ENCODE peak calls at places on chromosome 6, in ten cellular contexts. I is fibroblast of the aortic adventitia, T is hepatocyte, E is lung, S is HL-60, B is PC-3, Y is brain microvascular endothelial cell, H is Panc1, D is omental fat pad, Z is HFF-Myc. R is an unnamed sample.

GRCh38 chr6:156175971-156176421 is 601.2 kb upstream of the ARID1B start:
- DNase-seq in S (no peak), Y (no peak), E (no peak), H (no peak), T (peak), D (no peak), Z (no peak), I (no peak), B (peak), R (no peak)

GRCh38 chr6:26327450-26328264 is 37.3 kb upstream of the BTN3A2 start:
- DNase-seq in D (no peak), I (peak), E (no peak), T (peak), B (peak), S (no peak), Z (no peak), Y (peak), H (no peak), R (no peak)

GRCh38 chr6:126367849-126368248 is 27.9 kb downstream of the CENPW start:
- DNase-seq in D (no peak), I (no peak), Z (no peak), E (no peak), S (no peak), Y (no peak), B (no peak), H (no peak), T (no peak), R (no peak)

GRCh38 chr6:34810936-34811632 is 19.2 kb downstream of the BLTP3A start:
- DNase-seq in I (no peak), H (peak), S (no peak), D (no peak), B (peak), E (no peak), T (peak), Z (no peak), Y (no peak), R (no peak)

GRCh38 chr6:69422474-69422873 is 374.3 kb downstream of the LMBRD1 start:
- DNase-seq in Z (no peak), S (no peak), B (no peak), E (no peak), T (no peak), D (no peak), Y (no peak), H (no peak), I (no peak), R (no peak)

GRCh38 chr6:84645563-84646266 is 118.7 kb downstream of the TBX18 start:
- DNase-seq in Z (peak), H (no peak), I (peak), S (no peak), E (no peak), B (peak), Y (peak), T (no peak), D (no peak), R (no peak)

GRCh38 chr6:45727228-45727627 is 288.4 kb downstream of the CLIC5 start:
- DNase-seq in D (no peak), I (peak), E (no peak), B (no peak), Y (no peak), S (no peak), T (no peak), H (no peak), Z (no peak), R (no peak)

GRCh38 chr6:156519940-156520339 is 257.2 kb upstream of the ARID1B start:
- DNase-seq in S (no peak), E (no peak), Y (no peak), Z (no peak), I (no peak), D (no peak), B (no peak), T (no peak), H (no peak), R (no peak)

GRCh38 chr6:37502703-37503485 is 3.2 kb upstream of the CCDC167 start:
- DNase-seq in B (no peak), S (no peak), D (no peak), I (no peak), T (no peak), H (no peak), Z (no peak), Y (no peak), E (no peak), R (no peak)

GRCh38 chr6:1622851-1623768 is 13.4 kb downstream of the FOXC1 start:
- DNase-seq in D (no peak), S (no peak), Y (no peak), H (no peak), E (no peak), B (no peak), Z (no peak), T (no peak), I (peak), R (no peak)

GRCh38 chr6:125812394-125813231 is 21.9 kb downstream of the NCOA7 start:
- DNase-seq in S (no peak), D (no peak), E (no peak), I (peak), Z (peak), T (peak), H (no peak), B (peak), Y (peak), R (no peak)

GRCh38 chr6:147418523-147418922 is 90.0 kb upstream of the SAMD5 start:
- DNase-seq in D (no peak), S (no peak), Z (no peak), H (no peak), I (no peak), T (no peak), B (no peak), Y (no peak), E (no peak), R (no peak)

GRCh38 chr6:156698239-156699016 is 78.8 kb upstream of the ARID1B start:
- DNase-seq in E (no peak), S (no peak), D (no peak), B (no peak), T (no peak), I (no peak), Z (no peak), Y (no peak), H (no peak), R (no peak)

GRCh38 chr6:107398005-107398404 is 61.4 kb downstream of the PDSS2 start:
- DNase-seq in D (no peak), B (no peak), E (no peak), T (no peak), I (no peak), H (no peak), Y (no peak), S (no peak), Z (no peak), R (no peak)

GRCh38 chr6:14117158-14118090 is at the start of gene CD83:
- DNase-seq in E (peak), S (peak), Y (peak), I (peak), T (peak), D (no peak), Z (no peak), H (no peak), B (peak), R (no peak)

GRCh38 chr6:80366721-80367120 is 260.2 kb downstream of the BCKDHB start:
- DNase-seq in E (no peak), Y (peak), H (no peak), T (peak), Z (peak), I (peak), B (no peak), D (no peak), S (no peak), R (no peak)

GRCh38 chr6:158972241-158973233 is 27.5 kb downstream of the RSPH3 start:
- DNase-seq in Y (peak), S (no peak), E (no peak), D (no peak), Z (peak), I (peak), B (peak), T (peak), H (peak), R (no peak)

GRCh38 chr6:139951172-139951571 is 576.7 kb upstream of the CITED2 start:
- DNase-seq in B (no peak), D (no peak), T (no peak), Y (no peak), S (no peak), H (no peak), Z (no peak), I (no peak), E (no peak), R (no peak)

GRCh38 chr6:1322725-1323219 is 10.9 kb downstream of the FOXQ1 start:
- DNase-seq in T (peak), Y (no peak), Z (no peak), B (peak), D (no peak), S (no peak), E (no peak), I (peak), H (no peak), R (no peak)

DNA sequence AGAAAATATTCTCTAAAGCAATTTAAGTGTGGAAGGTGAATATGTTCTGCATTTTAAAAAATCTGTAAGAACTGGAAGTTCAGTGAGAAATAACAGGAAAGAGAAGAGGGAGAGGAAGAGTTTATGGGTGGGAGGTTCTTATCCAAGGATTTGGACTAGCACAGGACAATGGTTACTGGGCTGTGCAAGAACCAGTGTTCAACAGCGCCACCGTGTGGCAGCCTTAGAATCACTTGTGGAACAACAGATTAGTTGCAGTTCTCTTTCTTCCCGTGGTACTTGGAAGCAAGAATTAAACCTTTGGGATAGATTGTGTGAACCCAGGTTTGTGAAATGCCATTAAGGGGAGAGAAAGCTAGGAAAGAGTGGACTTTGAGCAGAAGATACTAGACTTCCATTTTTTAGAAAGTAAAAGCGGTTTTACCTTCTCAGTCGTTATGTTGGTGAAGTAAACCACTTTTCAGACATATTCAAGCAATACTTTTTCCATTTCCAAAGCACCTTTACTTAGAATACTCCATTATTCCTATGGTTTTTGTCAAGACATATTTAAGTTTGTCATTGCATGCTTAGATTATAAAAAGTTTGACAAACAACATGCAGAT is 436.7 kb downstream of the RNF144B start:
- DNase-seq in Z (peak), T (peak), I (peak), Y (peak), E (no peak), D (no peak), H (peak), B (peak), S (peak), R (no peak)
- TF ChIP-seq CTCF in Z (peak), T (peak), I (peak), Y (peak), E (no peak), D (no peak), H (peak), B (peak), S (peak), R (no peak)

GRCh38 chr6:57089687-57090457 is at the start of gene ZNF451:
- DNase-seq in T (peak), Z (peak), H (peak), S (peak), E (peak), Y (peak), D (peak), I (peak), B (peak), R (peak)
- TF ChIP-seq CTCF in T (no peak), Z (no peak), H (no peak), S (no peak), E (no peak), Y (no peak), D (no peak), I (no peak), B (no peak), R (no peak)

GRCh38 chr6:130760006-130760405 is 67.2 kb upstream of the SMLR1 start:
- DNase-seq in B (peak), H (no peak), Y (peak), D (no peak), I (peak), S (no peak), E (no peak), T (peak), Z (peak), R (no peak)
- TF ChIP-seq CTCF in B (peak), H (peak), Y (peak), D (no peak), I (peak), S (no peak), E (no peak), T (peak), Z (peak), R (no peak)

GRCh38 chr6:90478278-90478677 is 108.6 kb downstream of the MAP3K7 start:
- DNase-seq in B (no peak), Y (no peak), I (no peak), H (no peak), S (no peak), D (no peak), E (no peak), Z (no peak), T (peak), R (no peak)
- TF ChIP-seq CTCF in B (no peak), Y (peak), I (no peak), H (no peak), S (no peak), D (no peak), E (no peak), Z (no peak), T (no peak), R (no peak)

R was measured in suprapubic skin.